ENCODE peak calls at places on chromosomes 6 and 20, in six cellular contexts. N, Z, P, L, W and E are unnamed samples.

GRCh38 chr6:53347250-53347920 is 1.4 kb downstream of the ELOVL5 start:
- DNase-seq in L (no peak), N (no peak), Z (no peak), P (no peak), W (no peak), E (no peak)

GRCh38 chr6:20564269-20564668 is 30.0 kb downstream of the CDKAL1 start:
- DNase-seq in Z (no peak), N (no peak), W (no peak), L (no peak), P (no peak), E (no peak)

GRCh38 chr6:53547166-53547814 is 2.4 kb upstream of the GCLC start:
- DNase-seq in P (no peak), Z (no peak), W (peak; percentile 63), N (no peak), L (no peak), E (no peak)

GRCh38 chr6:166815629-166816028 is 140.7 kb downstream of the RNASET2 start:
- DNase-seq in P (no peak), N (no peak), L (no peak), Z (no peak), W (no peak), E (no peak)

GRCh38 chr6:90121982-90122381 is 174.7 kb downstream of the BACH2 start:
- DNase-seq in W (no peak), P (no peak), L (no peak), N (no peak), Z (no peak), E (no peak)

GRCh38 chr6:137202078-137202477 is 17.1 kb downstream of the IFNGR1 start:
- DNase-seq in N (no peak), W (no peak), Z (no peak), L (no peak), P (no peak), E (no peak)

GRCh38 chr20:20711413-20711812 is 1.0 kb downstream of the RALGAPA2 start:
- DNase-seq in W (peak; percentile 52), P (no peak), L (no peak), N (no peak), Z (no peak), E (no peak)

GRCh38 chr6:164166515-164166914 is 752.0 kb downstream of the QKI start:
- DNase-seq in L (no peak), W (no peak), P (no peak), N (no peak), Z (no peak), E (peak; percentile 55)

GRCh38 chr6:29797120-29797519 is 30.5 kb upstream of the HLA-G start:
- DNase-seq in W (no peak), N (no peak), L (no peak), P (no peak), Z (no peak), E (no peak)

GRCh38 chr20:44409132-44409600 is 53.7 kb downstream of the HNF4A start:
- DNase-seq in L (no peak), Z (no peak), P (no peak), N (no peak), W (no peak), E (no peak)

GRCh38 chr6:21278078-21278790 is 315.3 kb upstream of the SOX4 start:
- DNase-seq in N (peak; percentile 21), P (no peak), L (no peak), W (no peak), Z (no peak), E (no peak)

GRCh38 chr20:37711987-37712961 is 18.4 kb downstream of the CTNNBL1 start:
- DNase-seq in Z (no peak), N (no peak), L (no peak), P (no peak), W (no peak), E (no peak)

GRCh38 chr6:5752282-5752681 is 254.4 kb downstream of the NRN1 start:
- DNase-seq in Z (no peak), P (no peak), W (peak; percentile 86), N (no peak), L (no peak), E (no peak)

GRCh38 chr20:420721-421574 is 12.8 kb downstream of the RBCK1 start:
- DNase-seq in Z (no peak), W (peak; percentile 71), L (no peak), P (no peak), N (peak; percentile 59), E (no peak)

GRCh38 chr6:157471077-157471686 is 90.2 kb downstream of the ZDHHC14 start:
- DNase-seq in Z (no peak), P (no peak), W (no peak), L (no peak), N (no peak), E (no peak)

GRCh38 chr6:125314019-125314581 is 12.3 kb upstream of the HDDC2 start:
- DNase-seq in N (peak; percentile 55), W (peak; percentile 85), P (peak; percentile 9), Z (peak; percentile 59), L (peak; percentile 37), E (no peak)

GRCh38 chr20:63578224-63579016 is 4.4 kb upstream of the HELZ2 start:
- DNase-seq in N (no peak), Z (no peak), W (no peak), P (no peak), L (no peak), E (no peak)

GRCh38 chr6:52900536-52900935 is 9.0 kb downstream of the GSTA3 start:
- DNase-seq in L (no peak), W (no peak), Z (no peak), N (no peak), P (no peak), E (no peak)

GRCh38 chr6:33428219-33428890 is 8.5 kb downstream of the SYNGAP1 start:
- DNase-seq in Z (no peak), W (peak; percentile 79), P (no peak), N (peak; percentile 59), L (no peak), E (no peak)

GRCh38 chr6:162058281-162058875 is 669.2 kb downstream of the PRKN start:
- DNase-seq in N (no peak), Z (no peak), W (no peak), P (no peak), L (no peak), E (no peak)
- H3K4me1 ChIP-seq in N (no peaks in the 10 kb centered on the region), Z (no peaks in the 10 kb centered on the region), W (no peaks in the 10 kb centered on the region), P (peaks cover 4% of the 10 kb centered on the region), L (no peaks in the 10 kb centered on the region), E (no peaks in the 10 kb centered on the region)

DNA sequence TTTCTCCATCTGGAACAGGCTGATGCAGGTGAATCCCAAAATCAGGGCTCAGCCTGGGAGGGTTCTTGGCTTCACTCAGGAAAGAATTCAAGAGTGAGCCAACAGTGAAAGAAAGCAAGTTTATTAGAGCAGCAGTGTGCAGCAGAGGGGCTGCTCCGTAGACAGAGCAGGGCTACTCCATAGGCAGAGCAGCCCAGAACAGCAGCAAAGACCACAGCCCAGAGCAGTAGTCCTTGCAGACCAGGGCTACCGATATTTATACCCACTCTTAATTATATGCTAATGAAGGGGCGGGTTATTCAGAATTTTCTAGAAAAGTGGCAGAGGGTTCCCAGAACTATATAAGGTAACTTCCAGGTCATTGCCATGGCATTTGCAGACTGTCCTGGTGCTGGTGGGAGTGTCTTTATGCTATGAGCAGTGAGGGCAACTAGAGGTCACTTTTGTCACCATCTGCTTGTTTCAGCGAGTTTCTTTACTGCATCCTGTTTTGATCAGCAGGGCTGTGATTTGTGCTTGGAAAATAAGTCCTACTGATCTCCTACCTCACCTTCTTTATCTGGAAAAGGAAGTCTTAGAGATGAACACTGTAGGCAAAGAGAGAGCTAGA is 39.8 kb upstream of the PTPN1 start:
- DNase-seq in L (no peak), W (no peak), P (no peak), N (no peak), Z (no peak), E (no peak)
- H3K27ac ChIP-seq in L (no peak overlapping the region), W (no peak overlapping the region), P (no peak overlapping the region), N (no peak overlapping the region), Z (peak overlapping the region; percentile 1), E (no peak overlapping the region)

GRCh38 chr6:31779908-31780307 is 2.8 kb upstream of the VWA7 start:
- DNase-seq in P (no peak), Z (no peak), L (no peak), W (no peak), N (no peak), E (peak; percentile 53)

GRCh38 chr6:31781244-31782125 is 4.4 kb upstream of the VWA7 start:
- DNase-seq in P (no peak), N (no peak), Z (no peak), W (no peak), L (no peak), E (peak; percentile 54)

GRCh38 chr6:31778999-31779885 is 2.1 kb upstream of the VWA7 start:
- DNase-seq in N (no peak), Z (no peak), L (no peak), P (no peak), W (no peak), E (peak; percentile 69)

GRCh38 chr6:31782126-31782941 is 5.2 kb upstream of the VWA7 start:
- DNase-seq in N (no peak), L (no peak), W (no peak), Z (no peak), P (no peak), E (no peak)

DNA sequence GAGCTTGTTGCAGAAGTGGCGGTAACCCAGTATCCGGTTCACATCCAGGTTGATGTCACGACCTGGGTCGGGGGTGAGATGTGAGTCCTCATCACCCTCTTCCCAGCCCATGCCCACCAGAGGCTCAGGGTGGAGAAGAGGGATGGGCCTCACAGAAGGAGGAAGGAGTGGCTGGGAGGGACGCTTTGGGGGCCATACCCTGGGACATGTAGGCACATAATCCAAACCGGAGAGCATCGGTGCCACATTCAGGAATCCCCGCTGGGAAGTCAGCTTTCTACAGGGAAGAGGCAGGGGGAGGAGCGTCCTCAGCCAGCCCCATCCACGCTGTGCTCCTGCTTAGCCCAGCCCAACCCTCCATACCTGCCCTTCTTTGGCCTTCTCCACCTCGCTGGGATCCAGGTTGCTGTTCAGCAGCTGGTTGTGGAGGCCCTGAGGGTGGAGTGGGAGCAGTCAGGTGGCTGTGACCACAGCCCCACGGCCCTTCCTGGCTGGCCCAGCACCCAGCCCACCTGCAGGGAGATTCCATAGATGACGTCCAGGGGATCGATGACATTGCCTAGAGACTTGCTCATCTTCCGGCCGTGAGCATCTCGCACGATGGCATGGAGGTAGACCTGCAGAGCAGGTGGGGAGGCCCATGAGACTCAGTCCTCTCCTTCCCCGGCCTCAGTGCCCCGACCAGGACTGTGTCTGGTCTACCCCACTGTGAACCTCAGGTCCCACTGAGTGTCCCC is 3.5 kb upstream of the VWA7 start:
- DNase-seq in W (no peak), N (no peak), Z (no peak), L (no peak), P (no peak), E (peak; percentile 53)
- H3K4me1 ChIP-seq in W (no peaks in the 10 kb centered on the region), N (peaks cover 8% of the 10 kb centered on the region), Z (peaks cover 6% of the 10 kb centered on the region), L (peaks cover 5% of the 10 kb centered on the region), P (peaks cover 6% of the 10 kb centered on the region), E (peaks cover 7% of the 10 kb centered on the region)

GRCh38 chr6:142771162-142771561 is 173.8 kb downstream of the HIVEP2 start:
- DNase-seq in N (no peak), P (no peak), Z (no peak), W (no peak), L (no peak), E (peak; percentile 73)

GRCh38 chr6:142773859-142774258 is 171.1 kb downstream of the HIVEP2 start:
- DNase-seq in N (no peak), W (no peak), Z (no peak), P (no peak), L (no peak), E (no peak)

GRCh38 chr6:142774292-142774691 is 170.7 kb downstream of the HIVEP2 start:
- DNase-seq in Z (no peak), N (no peak), L (no peak), W (no peak), P (no peak), E (no peak)

DNA sequence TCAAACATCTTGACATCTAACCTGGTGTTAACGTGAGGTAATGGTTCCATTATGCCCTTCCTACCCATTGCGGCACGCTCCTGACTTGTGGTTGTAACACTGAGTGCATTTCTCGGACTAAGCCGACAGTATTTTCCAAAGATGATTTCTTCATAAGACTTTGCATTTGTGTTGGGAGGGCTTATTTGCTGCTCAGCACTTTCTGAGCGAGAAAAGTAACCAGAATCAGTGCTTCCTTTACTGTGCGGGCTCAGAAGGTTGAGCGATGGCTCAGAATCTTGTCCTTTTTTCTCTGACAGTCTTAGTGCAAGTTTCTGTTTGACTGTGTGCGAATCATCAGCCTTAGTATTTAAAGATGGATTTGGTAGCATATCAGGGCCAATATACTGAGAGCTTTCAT is 171.7 kb downstream of the HIVEP2 start:
- DNase-seq in Z (no peak), W (no peak), L (no peak), N (no peak), P (no peak), E (no peak)
- H3K27ac ChIP-seq in Z (no peak overlapping the region), W (no peak overlapping the region), L (no peak overlapping the region), N (no peak overlapping the region), P (no peak overlapping the region), E (no peak overlapping the region)